ENCODE peak calls at places on chromosomes 12 and 14, in five cellular contexts. One of them, this sample, is unnamed.
A peak's percentile ranks its signal among the peaks of the same experiment; 100 is the strongest.

GRCh38 chr12:93191956-93192355 is 185.8 kb upstream of the NUDT4 start:
- DNase-seq in MM.1S: no peak
- DNase-seq in T-helper 9 cell: no peak
- DNase-seq in LoVo: no peak
- DNase-seq in NCI-H1105 treated with DMSO at 0.1 percent for 48 hours: no peak
- DNase-seq in this sample: no peak

GRCh38 chr12:5191803-5192538 is 148.3 kb downstream of the KCNA5 start:
- DNase-seq in LoVo: peak; percentile 41
- DNase-seq in T-helper 9 cell: no peak
- DNase-seq in MM.1S: no peak
- DNase-seq in NCI-H1105 treated with DMSO at 0.1 percent for 48 hours: no peak
- DNase-seq in this sample: no peak

GRCh38 chr12:101828463-101829196 is 2.1 kb downstream of the GNPTAB start:
- DNase-seq in T-helper 9 cell: no peak
- DNase-seq in MM.1S: peak; percentile 82
- DNase-seq in NCI-H1105 treated with DMSO at 0.1 percent for 48 hours: peak; percentile 33
- DNase-seq in LoVo: no peak
- DNase-seq in this sample: no peak

GRCh38 chr14:62071029-62071428 is 308.8 kb downstream of the SNAPC1 start:
- DNase-seq in NCI-H1105 treated with DMSO at 0.1 percent for 48 hours: no peak
- DNase-seq in MM.1S: no peak
- DNase-seq in T-helper 9 cell: no peak
- DNase-seq in LoVo: no peak
- DNase-seq in this sample: no peak

GRCh38 chr14:22977434-22977683 is 5.0 kb downstream of the AJUBA start:
- DNase-seq in T-helper 9 cell: no peak
- DNase-seq in NCI-H1105 treated with DMSO at 0.1 percent for 48 hours: no peak
- DNase-seq in LoVo: no peak
- DNase-seq in MM.1S: no peak
- DNase-seq in this sample: no peak

GRCh38 chr12:62653740-62654139 is 187.1 kb downstream of the MON2 start:
- DNase-seq in NCI-H1105 treated with DMSO at 0.1 percent for 48 hours: peak; percentile 11
- DNase-seq in T-helper 9 cell: no peak
- DNase-seq in LoVo: no peak
- DNase-seq in MM.1S: no peak
- DNase-seq in this sample: no peak

GRCh38 chr12:2163172-2163927 is 110.6 kb downstream of the CACNA1C start:
- DNase-seq in MM.1S: no peak
- DNase-seq in LoVo: peak; percentile 76
- DNase-seq in NCI-H1105 treated with DMSO at 0.1 percent for 48 hours: no peak
- DNase-seq in T-helper 9 cell: no peak
- DNase-seq in this sample: peak; percentile 78

GRCh38 chr12:75908961-75909699 is 122.4 kb downstream of the PHLDA1 start:
- DNase-seq in NCI-H1105 treated with DMSO at 0.1 percent for 48 hours: peak; percentile 60
- DNase-seq in MM.1S: no peak
- DNase-seq in LoVo: peak; percentile 37
- DNase-seq in T-helper 9 cell: no peak
- DNase-seq in this sample: no peak

GRCh38 chr12:63150255-63151060 is 543 bp downstream of the AVPR1A start:
- DNase-seq in NCI-H1105 treated with DMSO at 0.1 percent for 48 hours: no peak
- DNase-seq in LoVo: no peak
- DNase-seq in T-helper 9 cell: no peak
- DNase-seq in MM.1S: no peak
- DNase-seq in this sample: no peak

GRCh38 chr14:76078501-76078900 is 73.2 kb upstream of the GPATCH2L start:
- DNase-seq in LoVo: no peak
- DNase-seq in NCI-H1105 treated with DMSO at 0.1 percent for 48 hours: no peak
- DNase-seq in T-helper 9 cell: no peak
- DNase-seq in MM.1S: no peak
- DNase-seq in this sample: no peak

GRCh38 chr12:40945772-40946171 is 242.3 kb upstream of the PDZRN4 start:
- DNase-seq in NCI-H1105 treated with DMSO at 0.1 percent for 48 hours: no peak
- DNase-seq in T-helper 9 cell: no peak
- DNase-seq in MM.1S: peak; percentile 19
- DNase-seq in LoVo: no peak
- DNase-seq in this sample: no peak

GRCh38 chr12:102616692-102617091 is 136.3 kb upstream of the IGF1 start:
- DNase-seq in NCI-H1105 treated with DMSO at 0.1 percent for 48 hours: no peak
- DNase-seq in T-helper 9 cell: no peak
- DNase-seq in LoVo: no peak
- DNase-seq in MM.1S: no peak
- DNase-seq in this sample: no peak

GRCh38 chr14:90758959-90759358 is 57.3 kb downstream of the TTC7B start:
- DNase-seq in T-helper 9 cell: peak; percentile 15
- DNase-seq in MM.1S: no peak
- DNase-seq in NCI-H1105 treated with DMSO at 0.1 percent for 48 hours: no peak
- DNase-seq in LoVo: no peak
- DNase-seq in this sample: peak; percentile 82

GRCh38 chr12:1318327-1319031 is 275.9 kb downstream of the FBXL14 start:
- DNase-seq in MM.1S: no peak
- DNase-seq in T-helper 9 cell: no peak
- DNase-seq in NCI-H1105 treated with DMSO at 0.1 percent for 48 hours: peak; percentile 99
- DNase-seq in LoVo: no peak
- DNase-seq in this sample: no peak

GRCh38 chr14:23577004-23577681 is 1.4 kb downstream of the JPH4 start:
- DNase-seq in NCI-H1105 treated with DMSO at 0.1 percent for 48 hours: no peak
- DNase-seq in T-helper 9 cell: no peak
- DNase-seq in LoVo: no peak
- DNase-seq in MM.1S: no peak
- DNase-seq in this sample: no peak

GRCh38 chr12:19507823-19508222 is 68.5 kb downstream of the AEBP2 start:
- DNase-seq in LoVo: no peak
- DNase-seq in MM.1S: no peak
- DNase-seq in T-helper 9 cell: no peak
- DNase-seq in NCI-H1105 treated with DMSO at 0.1 percent for 48 hours: no peak
- DNase-seq in this sample: no peak

GRCh38 chr12:121673013-121673441 is 3.6 kb upstream of the MORN3 start:
- DNase-seq in LoVo: no peak
- DNase-seq in MM.1S: no peak
- DNase-seq in T-helper 9 cell: no peak
- DNase-seq in NCI-H1105 treated with DMSO at 0.1 percent for 48 hours: no peak
- DNase-seq in this sample: no peak

GRCh38 chr12:121975029-121975428 is 46.7 kb upstream of the BCL7A start:
- DNase-seq in NCI-H1105 treated with DMSO at 0.1 percent for 48 hours: no peak
- DNase-seq in T-helper 9 cell: no peak
- DNase-seq in MM.1S: no peak
- DNase-seq in LoVo: no peak
- DNase-seq in this sample: no peak

GRCh38 chr14:63214417-63215196 is 10.4 kb downstream of the RHOJ start:
- DNase-seq in NCI-H1105 treated with DMSO at 0.1 percent for 48 hours: no peak
- DNase-seq in T-helper 9 cell: no peak
- DNase-seq in MM.1S: no peak
- DNase-seq in LoVo: no peak
- DNase-seq in this sample: no peak

GRCh38 chr14:94113490-94113889 is 3.0 kb downstream of the IFI27 start:
- DNase-seq in LoVo: no peak
- DNase-seq in T-helper 9 cell: no peak
- DNase-seq in NCI-H1105 treated with DMSO at 0.1 percent for 48 hours: peak; percentile 17
- DNase-seq in MM.1S: no peak
- DNase-seq in this sample: no peak

GRCh38 chr12:42382013-42382696 is 56.2 kb downstream of the PPHLN1 start:
- DNase-seq in LoVo: no peak
- DNase-seq in T-helper 9 cell: no peak
- DNase-seq in NCI-H1105 treated with DMSO at 0.1 percent for 48 hours: no peak
- DNase-seq in MM.1S: no peak
- DNase-seq in this sample: no peak

GRCh38 chr12:38905480-38906351 is at the start of gene CPNE8:
- DNase-seq in MM.1S: peak; percentile 68
- DNase-seq in LoVo: peak; percentile 54
- DNase-seq in T-helper 9 cell: peak; percentile 21
- DNase-seq in NCI-H1105 treated with DMSO at 0.1 percent for 48 hours: no peak
- DNase-seq in this sample: peak; percentile 94

GRCh38 chr12:11798856-11799530 is 149.5 kb downstream of the ETV6 start:
- DNase-seq in MM.1S: no peak
- DNase-seq in T-helper 9 cell: no peak
- DNase-seq in NCI-H1105 treated with DMSO at 0.1 percent for 48 hours: no peak
- DNase-seq in LoVo: peak; percentile 25
- DNase-seq in this sample: no peak

GRCh38 chr12:4830568-4830967 is 79.1 kb upstream of the KCNA1 start:
- DNase-seq in T-helper 9 cell: no peak
- DNase-seq in MM.1S: no peak
- DNase-seq in NCI-H1105 treated with DMSO at 0.1 percent for 48 hours: no peak
- DNase-seq in LoVo: no peak
- DNase-seq in this sample: no peak

GRCh38 chr12:101229841-101230241 is 19.8 kb upstream of the SLC5A8 start:
- DNase-seq in T-helper 9 cell: no peak
- DNase-seq in MM.1S: no peak
- DNase-seq in NCI-H1105 treated with DMSO at 0.1 percent for 48 hours: no peak
- DNase-seq in LoVo: no peak
- DNase-seq in this sample: no peak

GRCh38 chr14:85564841-85565527 is 35.0 kb downstream of the FLRT2 start:
- DNase-seq in NCI-H1105 treated with DMSO at 0.1 percent for 48 hours: no peak
- DNase-seq in T-helper 9 cell: no peak
- DNase-seq in LoVo: no peak
- DNase-seq in MM.1S: no peak
- DNase-seq in this sample: no peak

GRCh38 chr12:30952036-30952435 is 25.5 kb downstream of the TSPAN11 start:
- DNase-seq in T-helper 9 cell: no peak
- DNase-seq in LoVo: no peak
- DNase-seq in NCI-H1105 treated with DMSO at 0.1 percent for 48 hours: no peak
- DNase-seq in MM.1S: no peak
- DNase-seq in this sample: no peak

GRCh38 chr12:122946690-122947271 is 19.5 kb downstream of the ABCB9 start:
- DNase-seq in LoVo: peak; percentile 94
- DNase-seq in MM.1S: no peak
- DNase-seq in T-helper 9 cell: peak; percentile 38
- DNase-seq in NCI-H1105 treated with DMSO at 0.1 percent for 48 hours: no peak
- DNase-seq in this sample: peak; percentile 94

GRCh38 chr12:49555631-49556390 is 12.1 kb downstream of the MCRS1 start:
- DNase-seq in NCI-H1105 treated with DMSO at 0.1 percent for 48 hours: no peak
- DNase-seq in T-helper 9 cell: no peak
- DNase-seq in MM.1S: no peak
- DNase-seq in LoVo: no peak
- DNase-seq in this sample: peak; percentile 60

GRCh38 chr14:92959189-92959531 is 36.2 kb downstream of the CHGA start:
- DNase-seq in NCI-H1105 treated with DMSO at 0.1 percent for 48 hours: no peak
- DNase-seq in MM.1S: no peak
- DNase-seq in LoVo: no peak
- DNase-seq in T-helper 9 cell: no peak
- DNase-seq in this sample: no peak

GRCh38 chr12:115313929-115314328 is 630.0 kb upstream of the TBX3 start:
- DNase-seq in LoVo: peak; percentile 69
- DNase-seq in NCI-H1105 treated with DMSO at 0.1 percent for 48 hours: no peak
- DNase-seq in T-helper 9 cell: no peak
- DNase-seq in MM.1S: no peak
- DNase-seq in this sample: no peak

GRCh38 chr12:105955608-105955931 is 183.2 kb downstream of the NUAK1 start:
- DNase-seq in T-helper 9 cell: no peak
- DNase-seq in NCI-H1105 treated with DMSO at 0.1 percent for 48 hours: no peak
- DNase-seq in LoVo: no peak
- DNase-seq in MM.1S: no peak
- DNase-seq in this sample: no peak

GRCh38 chr14:27184371-27184901 is 586.6 kb upstream of the NOVA1 start:
- DNase-seq in T-helper 9 cell: no peak
- DNase-seq in LoVo: no peak
- DNase-seq in NCI-H1105 treated with DMSO at 0.1 percent for 48 hours: peak; percentile 52
- DNase-seq in MM.1S: no peak
- DNase-seq in this sample: no peak

GRCh38 chr14:54737132-54737711 is 165.4 kb downstream of the GCH1 start:
- DNase-seq in NCI-H1105 treated with DMSO at 0.1 percent for 48 hours: no peak
- DNase-seq in T-helper 9 cell: no peak
- DNase-seq in MM.1S: no peak
- DNase-seq in LoVo: peak; percentile 10
- DNase-seq in this sample: no peak

GRCh38 chr12:56935752-56936151 is 1.5 kb upstream of the SDR9C7 start:
- DNase-seq in MM.1S: no peak
- DNase-seq in T-helper 9 cell: no peak
- DNase-seq in LoVo: no peak
- DNase-seq in NCI-H1105 treated with DMSO at 0.1 percent for 48 hours: no peak
- DNase-seq in this sample: no peak

GRCh38 chr14:20697273-20698017 is 8.9 kb downstream of the ANG start:
- DNase-seq in T-helper 9 cell: peak; percentile 51
- DNase-seq in NCI-H1105 treated with DMSO at 0.1 percent for 48 hours: peak; percentile 58
- DNase-seq in LoVo: peak; percentile 59
- DNase-seq in MM.1S: peak; percentile 53
- DNase-seq in this sample: peak; percentile 60

GRCh38 chr12:19915392-19916192 is 452.7 kb upstream of the PDE3A start:
- DNase-seq in LoVo: peak; percentile 42
- DNase-seq in T-helper 9 cell: no peak
- DNase-seq in NCI-H1105 treated with DMSO at 0.1 percent for 48 hours: peak; percentile 95
- DNase-seq in MM.1S: peak; percentile 48
- DNase-seq in this sample: no peak

GRCh38 chr12:16594796-16595195 is 11.2 kb downstream of the LMO3 start:
- DNase-seq in T-helper 9 cell: no peak
- DNase-seq in LoVo: no peak
- DNase-seq in NCI-H1105 treated with DMSO at 0.1 percent for 48 hours: no peak
- DNase-seq in MM.1S: no peak
- DNase-seq in this sample: no peak

GRCh38 chr12:10213168-10214130 is 772 bp downstream of the GABARAPL1 start:
- DNase-seq in LoVo: peak; percentile 49
- DNase-seq in NCI-H1105 treated with DMSO at 0.1 percent for 48 hours: peak; percentile 67
- DNase-seq in MM.1S: peak; percentile 42
- DNase-seq in T-helper 9 cell: peak; percentile 73
- DNase-seq in this sample: peak; percentile 83

GRCh38 chr14:68593806-68594536 is 198.9 kb downstream of the ZFP36L1 start:
- DNase-seq in T-helper 9 cell: no peak
- DNase-seq in LoVo: peak; percentile 24
- DNase-seq in NCI-H1105 treated with DMSO at 0.1 percent for 48 hours: no peak
- DNase-seq in MM.1S: no peak
- DNase-seq in this sample: no peak

This sample was measured in left lung.